ENCODE peak calls at places on chromosomes 4 and X, in four cellular contexts. L is pancreas, B is right cardiac atrium, O is heart left ventricle. H is an unnamed sample.

GRCh38 chrX:47218920-47219815 is 687 bp downstream of the CDK16 start:
- ATAC-seq in L (peak), B (no peak), O (peak), H (no peak)

GRCh38 chr4:22984390-22984789 is 291.7 kb downstream of the GBA3 start:
- ATAC-seq in L (no peak), B (no peak), O (no peak), H (no peak)

GRCh38 chr4:123659759-123660158 is 263.2 kb downstream of the SPRY1 start:
- ATAC-seq in L (peak), B (no peak), O (no peak), H (no peak)

GRCh38 chrX:97416461-97416860 is 532.8 kb downstream of the RPA4 start:
- ATAC-seq in L (no peak), B (no peak), O (no peak), H (no peak)

GRCh38 chr4:75655562-75655961 is 17.6 kb downstream of the G3BP2 start:
- ATAC-seq in L (no peak), B (no peak), O (no peak), H (no peak)

GRCh38 chrX:40727093-40727492 is 8.2 kb downstream of the MED14 start:
- ATAC-seq in L (no peak), B (no peak), O (no peak), H (no peak)

GRCh38 chrX:42708222-42708621 is 69.7 kb downstream of the PPP1R2C start:
- ATAC-seq in L (peak), B (peak), O (peak), H (no peak)

GRCh38 chr4:87204559-87204958 is 15.9 kb downstream of the KLHL8 start:
- ATAC-seq in L (no peak), B (no peak), O (no peak), H (no peak)

GRCh38 chr4:145769450-145770037 is 89.6 kb downstream of the C4orf51 start:
- ATAC-seq in L (no peak), B (no peak), O (no peak), H (no peak)

GRCh38 chr4:154960476-154960875 is 179.4 kb downstream of the RBM46 start:
- ATAC-seq in L (no peak), B (no peak), O (no peak), H (no peak)

GRCh38 chr4:26729547-26729946 is 131.1 kb upstream of the STIM2 start:
- ATAC-seq in L (no peak), B (no peak), O (no peak), H (no peak)

H was measured in gastroesophageal sphincter.